ENCODE peak calls at places on chromosome 18, in seven cellular contexts. Y, J, W, N, O, Z and G are unnamed samples.
A peak's percentile ranks its signal among the peaks of the same experiment; 100 is the strongest.

GRCh38 chr18:8944871-8945245 is 157.6 kb upstream of the NDUFV2 start:
- DNase-seq in Y (peak; percentile 17), J (no peak), W (no peak), N (no peak), O (no peak), Z (peak; percentile 17), G (no peak)

GRCh38 chr18:75859533-75859932 is 432.0 kb upstream of the SMIM21 start:
- DNase-seq in Y (no peak), J (no peak), W (no peak), N (no peak), O (no peak), Z (no peak), G (no peak)

GRCh38 chr18:54453996-54454395 is 96.3 kb downstream of the C18orf54 start:
- DNase-seq in Y (no peak), J (no peak), W (no peak), N (no peak), O (no peak), Z (peak; percentile 3), G (no peak)

GRCh38 chr18:68714356-68714706 is 577 bp downstream of the TMX3 start:
- DNase-seq in Y (peak; percentile 18), J (peak; percentile 54), W (peak; percentile 17), N (peak; percentile 22), O (no peak), Z (peak; percentile 33), G (no peak)

GRCh38 chr18:80075940-80076339 is 33.1 kb upstream of the ADNP2 start:
- DNase-seq in Y (no peak), J (no peak), W (no peak), N (no peak), O (no peak), Z (no peak), G (no peak)

GRCh38 chr18:63963610-63964256 is 6.1 kb upstream of the SERPINB8 start:
- DNase-seq in Y (peak; percentile 61), J (peak; percentile 40), W (peak; percentile 33), N (peak; percentile 38), O (peak; percentile 54), Z (peak; percentile 74), G (peak; percentile 52)

GRCh38 chr18:57741273-57741672 is 61.8 kb downstream of the ATP8B1 start:
- DNase-seq in Y (no peak), J (no peak), W (no peak), N (no peak), O (no peak), Z (no peak), G (no peak)

GRCh38 chr18:42801706-42802105 is 313.8 kb downstream of the RIT2 start:
- DNase-seq in Y (no peak), J (no peak), W (no peak), N (no peak), O (no peak), Z (peak; percentile 38), G (no peak)

GRCh38 chr18:36352384-36352783 is 54.9 kb downstream of the FHOD3 start:
- DNase-seq in Y (peak; percentile 93), J (no peak), W (no peak), N (no peak), O (no peak), Z (peak; percentile 95), G (no peak)

GRCh38 chr18:25334588-25334987 is 17.4 kb downstream of the ZNF521 start:
- DNase-seq in Y (no peak), J (no peak), W (no peak), N (no peak), O (no peak), Z (no peak), G (no peak)

GRCh38 chr18:79851981-79852380 is 54.2 kb downstream of the KCNG2 start:
- DNase-seq in Y (no peak), J (no peak), W (no peak), N (no peak), O (no peak), Z (no peak), G (no peak)

GRCh38 chr18:74430231-74430630 is 26.9 kb downstream of the DIPK1C start:
- DNase-seq in Y (no peak), J (no peak), W (no peak), N (no peak), O (no peak), Z (no peak), G (no peak)

GRCh38 chr18:50183556-50183955 is 11.4 kb downstream of the MYO5B start:
- DNase-seq in Y (peak; percentile 83), J (no peak), W (no peak), N (no peak), O (no peak), Z (peak; percentile 69), G (no peak)

GRCh38 chr18:23864620-23865019 is 149.9 kb upstream of the TTC39C start:
- DNase-seq in Y (no peak), J (no peak), W (no peak), N (no peak), O (no peak), Z (no peak), G (no peak)

GRCh38 chr18:75109819-75110218 is 99.1 kb downstream of the PTGR3 start:
- DNase-seq in Y (no peak), J (no peak), W (no peak), N (no peak), O (no peak), Z (no peak), G (no peak)

GRCh38 chr18:65788373-65788772 is 37.6 kb downstream of the CDH7 start:
- DNase-seq in Y (peak; percentile 2), J (peak; percentile 23), W (no peak), N (no peak), O (peak; percentile 6), Z (no peak), G (no peak)

GRCh38 chr18:34158881-34159690 is 65.6 kb downstream of the NOL4 start:
- DNase-seq in Y (peak; percentile 12), J (peak; percentile 87), W (peak; percentile 22), N (peak; percentile 77), O (peak; percentile 4), Z (peak; percentile 6), G (no peak)

GRCh38 chr18:77062518-77063003 is 70.0 kb downstream of the MBP start:
- DNase-seq in Y (peak; percentile 59), J (no peak), W (peak; percentile 45), N (no peak), O (no peak), Z (no peak), G (no peak)

GRCh38 chr18:26655614-26656400 is 107.5 kb upstream of the KCTD1 start:
- DNase-seq in Y (peak; percentile 78), J (peak; percentile 76), W (no peak), N (peak; percentile 58), O (peak; percentile 59), Z (peak; percentile 60), G (peak; percentile 44)

GRCh38 chr18:74396252-74397204 is 60.6 kb downstream of the DIPK1C start:
- DNase-seq in Y (no peak), J (no peak), W (no peak), N (no peak), O (no peak), Z (no peak), G (no peak)

GRCh38 chr18:22084547-22084946 is 84.8 kb upstream of the GATA6 start:
- DNase-seq in Y (peak; percentile 77), J (no peak), W (no peak), N (no peak), O (peak; percentile 70), Z (no peak), G (peak; percentile 78)

GRCh38 chr18:57208056-57208455 is 61.2 kb downstream of the BOD1L2 start:
- DNase-seq in Y (peak; percentile 43), J (no peak), W (no peak), N (no peak), O (peak; percentile 13), Z (no peak), G (peak; percentile 89)

GRCh38 chr18:63850010-63850409 is 37.5 kb upstream of the SERPINB2 start:
- DNase-seq in Y (peak; percentile 35), J (peak; percentile 59), W (no peak), N (peak; percentile 47), O (no peak), Z (peak; percentile 61), G (no peak)

GRCh38 chr18:22115573-22115972 is 53.8 kb upstream of the GATA6 start:
- DNase-seq in Y (no peak), J (no peak), W (no peak), N (no peak), O (peak; percentile 49), Z (no peak), G (peak; percentile 14)

GRCh38 chr18:52244658-52245057 is 95.3 kb upstream of the DCC start:
- DNase-seq in Y (no peak), J (no peak), W (no peak), N (no peak), O (no peak), Z (no peak), G (no peak)

GRCh38 chr18:40582105-40582504 is 1372.9 kb upstream of the PIK3C3 start:
- DNase-seq in Y (no peak), J (no peak), W (no peak), N (no peak), O (no peak), Z (no peak), G (no peak)

GRCh38 chr18:28504100-28504499 is 327.2 kb upstream of the CDH2 start:
- DNase-seq in Y (no peak), J (no peak), W (no peak), N (no peak), O (no peak), Z (peak; percentile 62), G (no peak)

GRCh38 chr18:48455555-48456478 is 46.6 kb upstream of the ZBTB7C start:
- DNase-seq in Y (peak; percentile 97), J (no peak), W (no peak), N (no peak), O (peak; percentile 23), Z (peak; percentile 94), G (no peak)

GRCh38 chr18:43161528-43161927 is 46.0 kb upstream of the RIT2 start:
- DNase-seq in Y (peak; percentile 31), J (no peak), W (no peak), N (no peak), O (no peak), Z (peak; percentile 70), G (no peak)

GRCh38 chr18:46386788-46387187 is 270.2 kb downstream of the LOXHD1 start:
- DNase-seq in Y (peak; percentile 52), J (no peak), W (no peak), N (no peak), O (no peak), Z (peak; percentile 30), G (peak; percentile 13)

GRCh38 chr18:77754475-77755044 is 504.9 kb downstream of the GALR1 start:
- DNase-seq in Y (no peak), J (no peak), W (no peak), N (no peak), O (no peak), Z (no peak), G (no peak)

GRCh38 chr18:9619990-9620389 is 5.6 kb upstream of the PPP4R1 start:
- DNase-seq in Y (no peak), J (no peak), W (no peak), N (no peak), O (no peak), Z (peak; percentile 13), G (no peak)

GRCh38 chr18:8952796-8953760 is 149.4 kb upstream of the NDUFV2 start:
- DNase-seq in Y (peak; percentile 52), J (no peak), W (no peak), N (no peak), O (no peak), Z (no peak), G (no peak)

GRCh38 chr18:22300665-22301636 is 116.8 kb downstream of the CTAGE1 start:
- DNase-seq in Y (peak; percentile 25), J (no peak), W (no peak), N (no peak), O (no peak), Z (peak; percentile 75), G (no peak)

GRCh38 chr18:79789091-79789891 is 8.4 kb upstream of the KCNG2 start:
- DNase-seq in Y (no peak), J (no peak), W (no peak), N (no peak), O (no peak), Z (no peak), G (no peak)

GRCh38 chr18:70243545-70243944 is 38.1 kb upstream of the RTTN start:
- DNase-seq in Y (no peak), J (no peak), W (no peak), N (no peak), O (no peak), Z (no peak), G (no peak)